ENCODE peak calls at places on chromosomes 12 and 14, in eight cellular contexts. One of them, this sample, is unnamed.

GRCh38 chr12:69068431-69068830 is 135.5 kb upstream of the CPM start:
- DNase-seq in HAP-1: no peak
- DNase-seq in Caco-2: no peak
- DNase-seq in AG08395: peak; percentile 17
- DNase-seq in NCI-H2171 treated with DMSO at 0.1 percent for 48 hours: no peak
- DNase-seq in Peyer's patch: no peak
- DNase-seq in AG04450: no peak
- DNase-seq in neural crest cell: no peak
- DNase-seq in this sample: no peak

GRCh38 chr12:114835031-114835430 is 151.1 kb upstream of the TBX3 start:
- DNase-seq in HAP-1: no peak
- DNase-seq in Caco-2: no peak
- DNase-seq in AG08395: peak; percentile 70
- DNase-seq in NCI-H2171 treated with DMSO at 0.1 percent for 48 hours: no peak
- DNase-seq in Peyer's patch: no peak
- DNase-seq in AG04450: peak; percentile 45
- DNase-seq in neural crest cell: no peak
- DNase-seq in this sample: no peak

GRCh38 chr12:75724913-75725312 is 213.5 kb upstream of the KRR1 start:
- DNase-seq in HAP-1: no peak
- DNase-seq in Caco-2: no peak
- DNase-seq in AG08395: peak; percentile 70
- DNase-seq in NCI-H2171 treated with DMSO at 0.1 percent for 48 hours: peak; percentile 97
- DNase-seq in Peyer's patch: no peak
- DNase-seq in AG04450: peak; percentile 77
- DNase-seq in neural crest cell: no peak
- DNase-seq in this sample: no peak

GRCh38 chr14:68987653-68988036 is 8.5 kb upstream of the ACTN1 start:
- DNase-seq in HAP-1: peak; percentile 45
- DNase-seq in Caco-2: peak; percentile 39
- DNase-seq in AG08395: no peak
- DNase-seq in NCI-H2171 treated with DMSO at 0.1 percent for 48 hours: peak; percentile 41
- DNase-seq in Peyer's patch: no peak
- DNase-seq in AG04450: no peak
- DNase-seq in neural crest cell: no peak
- DNase-seq in this sample: no peak

GRCh38 chr12:28878629-28879028 is 270.4 kb upstream of the FAR2 start:
- DNase-seq in HAP-1: no peak
- DNase-seq in Caco-2: no peak
- DNase-seq in AG08395: no peak
- DNase-seq in NCI-H2171 treated with DMSO at 0.1 percent for 48 hours: peak; percentile 78
- DNase-seq in Peyer's patch: no peak
- DNase-seq in AG04450: no peak
- DNase-seq in neural crest cell: no peak
- DNase-seq in this sample: no peak

GRCh38 chr12:81245918-81246611 is 168.2 kb downstream of the ACSS3 start:
- DNase-seq in HAP-1: no peak
- DNase-seq in Caco-2: peak; percentile 3
- DNase-seq in AG08395: no peak
- DNase-seq in NCI-H2171 treated with DMSO at 0.1 percent for 48 hours: no peak
- DNase-seq in Peyer's patch: no peak
- DNase-seq in AG04450: no peak
- DNase-seq in neural crest cell: no peak
- DNase-seq in this sample: no peak

GRCh38 chr14:67151082-67151666 is 38.1 kb upstream of the GARIN2 start:
- DNase-seq in HAP-1: no peak
- DNase-seq in Caco-2: peak; percentile 20
- DNase-seq in AG08395: no peak
- DNase-seq in NCI-H2171 treated with DMSO at 0.1 percent for 48 hours: no peak
- DNase-seq in Peyer's patch: no peak
- DNase-seq in AG04450: no peak
- DNase-seq in neural crest cell: no peak
- DNase-seq in this sample: no peak

GRCh38 chr14:101927859-101928258 is 36.5 kb upstream of the DYNC1H1 start:
- DNase-seq in HAP-1: no peak
- DNase-seq in Caco-2: no peak
- DNase-seq in AG08395: peak; percentile 95
- DNase-seq in NCI-H2171 treated with DMSO at 0.1 percent for 48 hours: no peak
- DNase-seq in Peyer's patch: no peak
- DNase-seq in AG04450: peak; percentile 93
- DNase-seq in neural crest cell: no peak
- DNase-seq in this sample: peak; percentile 86

GRCh38 chr14:69088523-69089445 is 64.1 kb downstream of the DCAF5 start:
- DNase-seq in HAP-1: no peak
- DNase-seq in Caco-2: no peak
- DNase-seq in AG08395: peak; percentile 41
- DNase-seq in NCI-H2171 treated with DMSO at 0.1 percent for 48 hours: no peak
- DNase-seq in Peyer's patch: no peak
- DNase-seq in AG04450: no peak
- DNase-seq in neural crest cell: no peak
- DNase-seq in this sample: no peak

GRCh38 chr12:107461222-107461980 is 224.2 kb upstream of the PWP1 start:
- DNase-seq in HAP-1: no peak
- DNase-seq in Caco-2: no peak
- DNase-seq in AG08395: peak; percentile 72
- DNase-seq in NCI-H2171 treated with DMSO at 0.1 percent for 48 hours: peak; percentile 52
- DNase-seq in Peyer's patch: peak; percentile 12
- DNase-seq in AG04450: peak; percentile 42
- DNase-seq in neural crest cell: no peak
- DNase-seq in this sample: no peak

GRCh38 chr12:75656650-75657049 is 145.2 kb upstream of the KRR1 start:
- DNase-seq in HAP-1: no peak
- DNase-seq in Caco-2: no peak
- DNase-seq in AG08395: peak; percentile 78
- DNase-seq in NCI-H2171 treated with DMSO at 0.1 percent for 48 hours: no peak
- DNase-seq in Peyer's patch: no peak
- DNase-seq in AG04450: peak; percentile 76
- DNase-seq in neural crest cell: no peak
- DNase-seq in this sample: no peak

GRCh38 chr12:118999107-118999506 is 17.8 kb downstream of the SRRM4 start:
- DNase-seq in HAP-1: no peak
- DNase-seq in Caco-2: no peak
- DNase-seq in AG08395: no peak
- DNase-seq in NCI-H2171 treated with DMSO at 0.1 percent for 48 hours: no peak
- DNase-seq in Peyer's patch: no peak
- DNase-seq in AG04450: no peak
- DNase-seq in neural crest cell: no peak
- DNase-seq in this sample: no peak

GRCh38 chr14:68232643-68233055 is 413.1 kb downstream of the RAD51B start:
- DNase-seq in HAP-1: no peak
- DNase-seq in Caco-2: no peak
- DNase-seq in AG08395: peak; percentile 79
- DNase-seq in NCI-H2171 treated with DMSO at 0.1 percent for 48 hours: no peak
- DNase-seq in Peyer's patch: no peak
- DNase-seq in AG04450: peak; percentile 98
- DNase-seq in neural crest cell: no peak
- DNase-seq in this sample: no peak

GRCh38 chr12:131831021-131831571 is 2.9 kb downstream of the MMP17 start:
- DNase-seq in HAP-1: no peak
- DNase-seq in Caco-2: no peak
- DNase-seq in AG08395: no peak
- DNase-seq in NCI-H2171 treated with DMSO at 0.1 percent for 48 hours: peak; percentile 67
- DNase-seq in Peyer's patch: peak; percentile 47
- DNase-seq in AG04450: no peak
- DNase-seq in neural crest cell: no peak
- DNase-seq in this sample: no peak

GRCh38 chr14:95190857-95191256 is 33.5 kb upstream of the DICER1 start:
- DNase-seq in HAP-1: no peak
- DNase-seq in Caco-2: no peak
- DNase-seq in AG08395: no peak
- DNase-seq in NCI-H2171 treated with DMSO at 0.1 percent for 48 hours: no peak
- DNase-seq in Peyer's patch: no peak
- DNase-seq in AG04450: no peak
- DNase-seq in neural crest cell: no peak
- DNase-seq in this sample: no peak